ENCODE peak calls at places on chromosomes 3 and 15, in four cellular contexts. One of them, this sample, is unnamed.

GRCh38 chr15:75902129-75902557 is 1.5 kb upstream of the FBXO22 start:
- DNase-seq in upper lobe of right lung: no peak
- DNase-seq in dorsolateral prefrontal cortex: no peak
- DNase-seq in PC-9: no peak
- DNase-seq in this sample: no peak

GRCh38 chr3:164539215-164539614 is 539.1 kb downstream of the SI start:
- DNase-seq in dorsolateral prefrontal cortex: no peak
- DNase-seq in PC-9: no peak
- DNase-seq in upper lobe of right lung: no peak
- DNase-seq in this sample: no peak

GRCh38 chr3:129087138-129087702 is 26.6 kb downstream of the GP9 start:
- DNase-seq in upper lobe of right lung: no peak
- DNase-seq in dorsolateral prefrontal cortex: no peak
- DNase-seq in PC-9: no peak
- DNase-seq in this sample: peak

GRCh38 chr15:68570974-68571373 is 7.8 kb upstream of the CORO2B start:
- DNase-seq in PC-9: no peak
- DNase-seq in upper lobe of right lung: no peak
- DNase-seq in dorsolateral prefrontal cortex: no peak
- DNase-seq in this sample: no peak

GRCh38 chr3:120795959-120796358 is 53.4 kb downstream of the GTF2E1 start:
- DNase-seq in upper lobe of right lung: no peak
- DNase-seq in dorsolateral prefrontal cortex: no peak
- DNase-seq in PC-9: no peak
- DNase-seq in this sample: no peak

GRCh38 chr3:85560088-85560790 is 601.5 kb downstream of the CADM2 start:
- DNase-seq in upper lobe of right lung: no peak
- DNase-seq in PC-9: no peak
- DNase-seq in dorsolateral prefrontal cortex: no peak
- DNase-seq in this sample: no peak

GRCh38 chr3:69013256-69014021 is at the start of gene EOGT:
- DNase-seq in dorsolateral prefrontal cortex: peak
- DNase-seq in upper lobe of right lung: peak
- DNase-seq in PC-9: peak
- DNase-seq in this sample: peak

GRCh38 chr15:47027322-47027946 is 689.9 kb upstream of the SEMA6D start:
- DNase-seq in dorsolateral prefrontal cortex: no peak
- DNase-seq in upper lobe of right lung: no peak
- DNase-seq in PC-9: no peak
- DNase-seq in this sample: no peak

GRCh38 chr3:61565569-61565968 is 4.2 kb downstream of the PTPRG start:
- DNase-seq in upper lobe of right lung: no peak
- DNase-seq in PC-9: no peak
- DNase-seq in dorsolateral prefrontal cortex: no peak
- DNase-seq in this sample: no peak

GRCh38 chr3:3110299-3110630 is at the start of gene IL5RA:
- DNase-seq in upper lobe of right lung: no peak
- DNase-seq in PC-9: no peak
- DNase-seq in dorsolateral prefrontal cortex: no peak
- DNase-seq in this sample: no peak

GRCh38 chr3:141303481-141304223 is 64.7 kb upstream of the ZBTB38 start:
- DNase-seq in PC-9: peak
- DNase-seq in upper lobe of right lung: no peak
- DNase-seq in dorsolateral prefrontal cortex: no peak
- DNase-seq in this sample: peak

DNA sequence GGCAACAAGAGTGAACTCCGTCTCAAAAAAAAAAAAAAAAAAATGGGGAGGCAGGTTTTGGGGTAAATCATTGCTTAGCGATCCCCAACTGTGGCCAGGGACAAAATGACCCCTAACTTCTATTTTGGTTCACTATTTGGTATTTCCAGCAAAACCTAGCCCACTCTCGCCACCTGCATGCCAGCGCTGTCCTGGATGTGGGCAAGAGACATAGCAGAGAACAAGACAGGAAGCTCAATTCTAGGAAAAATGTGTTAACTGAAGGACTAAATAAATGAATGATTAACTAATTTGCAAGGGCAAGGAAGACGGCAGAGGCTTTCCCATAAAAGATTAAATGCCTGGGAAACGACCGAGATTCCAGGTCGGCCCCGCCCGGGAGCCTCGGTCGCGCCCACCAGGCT is 425 bp downstream of the NICN1 start:
- DNase-seq in PC-9: no peak
- DNase-seq in dorsolateral prefrontal cortex: no peak
- DNase-seq in upper lobe of right lung: no peak
- DNase-seq in this sample: no peak
- TF ChIP-seq CTCF in PC-9: no peak
- TF ChIP-seq CTCF in dorsolateral prefrontal cortex: no peak
- TF ChIP-seq CTCF in upper lobe of right lung: no peak
- TF ChIP-seq CTCF in this sample: no peak

DNA sequence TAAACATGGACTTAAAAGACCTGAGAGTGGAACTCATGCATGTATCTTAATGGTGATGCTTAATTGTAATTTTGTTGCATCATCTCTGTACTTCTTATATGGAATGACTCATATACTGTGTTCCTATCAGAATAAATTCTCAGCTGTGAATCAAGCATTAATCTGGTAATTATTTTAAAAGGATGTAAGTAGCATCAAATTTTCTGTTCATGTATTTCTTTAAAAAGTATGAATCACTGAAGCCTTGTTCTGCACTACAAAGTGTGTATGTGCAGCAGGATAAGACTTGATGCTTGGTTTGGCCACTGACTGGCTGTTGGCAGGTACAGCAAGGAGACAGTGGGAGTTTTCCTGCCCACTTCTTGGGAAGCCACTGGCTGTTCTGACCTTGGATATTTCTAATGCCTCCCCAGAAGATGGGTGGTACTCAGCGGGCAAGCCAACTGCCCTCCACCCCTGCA is 123.9 kb downstream of the ANO10 start:
- DNase-seq in upper lobe of right lung: no peak
- DNase-seq in dorsolateral prefrontal cortex: no peak
- DNase-seq in PC-9: no peak
- DNase-seq in this sample: peak
- H3K27ac ChIP-seq in upper lobe of right lung: no peak
- H3K27ac ChIP-seq in dorsolateral prefrontal cortex: no peak
- H3K27ac ChIP-seq in PC-9: no peak
- H3K27ac ChIP-seq in this sample: peak

GRCh38 chr3:81872566-81872965 is 111.1 kb upstream of the GBE1 start:
- DNase-seq in upper lobe of right lung: no peak
- DNase-seq in dorsolateral prefrontal cortex: no peak
- DNase-seq in PC-9: no peak
- DNase-seq in this sample: no peak

GRCh38 chr3:81868597-81868996 is 107.2 kb upstream of the GBE1 start:
- DNase-seq in PC-9: no peak
- DNase-seq in dorsolateral prefrontal cortex: no peak
- DNase-seq in upper lobe of right lung: no peak
- DNase-seq in this sample: no peak

GRCh38 chr3:81874738-81875137 is 113.3 kb upstream of the GBE1 start:
- DNase-seq in upper lobe of right lung: no peak
- DNase-seq in dorsolateral prefrontal cortex: no peak
- DNase-seq in PC-9: no peak
- DNase-seq in this sample: no peak

GRCh38 chr3:81869380-81869779 is 107.9 kb upstream of the GBE1 start:
- DNase-seq in PC-9: no peak
- DNase-seq in dorsolateral prefrontal cortex: no peak
- DNase-seq in upper lobe of right lung: no peak
- DNase-seq in this sample: no peak

GRCh38 chr3:81871358-81872152 is 110.1 kb upstream of the GBE1 start:
- DNase-seq in upper lobe of right lung: no peak
- DNase-seq in PC-9: no peak
- DNase-seq in dorsolateral prefrontal cortex: no peak
- DNase-seq in this sample: no peak
- TF ChIP-seq CTCF in upper lobe of right lung: peak
- TF ChIP-seq CTCF in PC-9: peak
- TF ChIP-seq CTCF in dorsolateral prefrontal cortex: peak
- TF ChIP-seq CTCF in this sample: no peak

GRCh38 chr3:64802460-64802859 is 114.7 kb upstream of the ADAMTS9 start:
- DNase-seq in dorsolateral prefrontal cortex: no peak
- DNase-seq in PC-9: no peak
- DNase-seq in upper lobe of right lung: no peak
- DNase-seq in this sample: no peak
- H3K27ac ChIP-seq in dorsolateral prefrontal cortex: no peak
- H3K27ac ChIP-seq in PC-9: no peak
- H3K27ac ChIP-seq in upper lobe of right lung: no peak
- H3K27ac ChIP-seq in this sample: no peak